ENCODE peak calls at places on chromosomes 1 and 21, in eight cellular contexts. F, R, H, T, Q, W, Z and X are unnamed samples.

GRCh38 chr1:167263784-167264464 is 43.2 kb downstream of the POU2F1 start:
- DNase-seq in T (no peak), F (no peak), R (no peak), H (no peak), Q (no peak), Z (no peak), W (no peak), X (no peak)

GRCh38 chr1:5296135-5296930 is 641.9 kb downstream of the AJAP1 start:
- DNase-seq in R (no peak), Q (no peak), W (no peak), H (no peak), F (no peak), T (no peak), Z (no peak), X (no peak)

GRCh38 chr1:113677250-113678158 is 81.8 kb downstream of the PHTF1 start:
- DNase-seq in W (peak; percentile 28), H (peak; percentile 8), Z (peak; percentile 53), F (no peak), Q (no peak), T (no peak), R (peak; percentile 13), X (peak; percentile 69)

GRCh38 chr1:246284021-246284420 is 223.1 kb downstream of the SMYD3 start:
- DNase-seq in R (no peak), Q (peak; percentile 13), T (no peak), Z (no peak), H (no peak), F (no peak), W (no peak), X (no peak)

GRCh38 chr21:46054447-46054846 is 43.5 kb upstream of the COL6A2 start:
- DNase-seq in H (no peak), F (peak; percentile 64), Q (no peak), T (no peak), Z (peak; percentile 34), W (no peak), R (no peak), X (no peak)

GRCh38 chr1:62687421-62687902 is 724 bp downstream of the DOCK7 start:
- DNase-seq in Q (peak; percentile 72), Z (no peak), F (peak; percentile 76), W (peak; percentile 60), R (no peak), H (peak; percentile 31), T (no peak), X (peak; percentile 50)

GRCh38 chr1:47262787-47263413 is 30.9 kb upstream of the TAL1 start:
- DNase-seq in W (peak; percentile 51), R (peak; percentile 11), T (peak; percentile 68), F (no peak), H (peak; percentile 31), Z (peak; percentile 66), Q (peak; percentile 49), X (peak; percentile 18)

GRCh38 chr1:3943806-3944620 is 43.9 kb upstream of the C1orf174 start:
- DNase-seq in Q (no peak), H (no peak), Z (no peak), W (no peak), F (no peak), T (no peak), R (no peak), X (peak; percentile 14)

GRCh38 chr1:8889925-8890785 is 11.7 kb upstream of the ENO1 start:
- DNase-seq in Q (no peak), R (peak; percentile 97), H (no peak), T (no peak), Z (no peak), F (peak; percentile 92), W (no peak), X (peak; percentile 79)

GRCh38 chr1:51622455-51622913 is 5.6 kb downstream of the OSBPL9 start:
- DNase-seq in R (no peak), Q (no peak), T (no peak), H (no peak), F (no peak), W (no peak), Z (peak; percentile 97), X (peak; percentile 66)

GRCh38 chr1:240423525-240423924 is 188.4 kb downstream of the GREM2 start:
- DNase-seq in W (no peak), Z (no peak), H (no peak), Q (no peak), T (no peak), R (no peak), F (no peak), X (no peak)

GRCh38 chr1:187991944-187992343 is 1163.2 kb downstream of the PLA2G4A start:
- DNase-seq in R (no peak), Q (no peak), T (no peak), F (no peak), H (no peak), W (no peak), Z (no peak), X (no peak)

GRCh38 chr1:202063093-202063492 is 52.7 kb downstream of the ELF3 start:
- DNase-seq in R (peak; percentile 11), F (no peak), Z (peak; percentile 87), H (no peak), T (no peak), Q (no peak), W (no peak), X (no peak)

GRCh38 chr1:234616644-234617043 is 6.7 kb upstream of the IRF2BP2 start:
- DNase-seq in Q (no peak), T (no peak), F (no peak), H (no peak), R (no peak), Z (no peak), W (no peak), X (no peak)

GRCh38 chr1:110615548-110616130 is 9.5 kb upstream of the KCNA2 start:
- DNase-seq in F (no peak), W (peak; percentile 70), T (peak; percentile 74), H (peak; percentile 54), Q (peak; percentile 82), Z (peak; percentile 88), R (peak; percentile 61), X (peak; percentile 73)

GRCh38 chr1:156963621-156964020 is 43.2 kb downstream of the LRRC71 start:
- DNase-seq in T (no peak), Q (no peak), W (no peak), F (no peak), H (peak; percentile 37), R (peak; percentile 50), Z (no peak), X (no peak)

GRCh38 chr1:227893696-227894305 is 53.9 kb downstream of the WNT9A start:
- DNase-seq in W (no peak), T (peak; percentile 0), H (no peak), Q (no peak), R (no peak), Z (no peak), F (peak; percentile 46), X (no peak)

GRCh38 chr1:10540277-10541005 is 65.7 kb downstream of the PEX14 start:
- DNase-seq in H (no peak), Q (no peak), R (peak; percentile 40), F (no peak), Z (peak; percentile 70), W (no peak), T (peak; percentile 38), X (no peak)

GRCh38 chr1:212647004-212647403 is 38.4 kb downstream of the ATF3 start:
- DNase-seq in T (no peak), W (no peak), F (no peak), R (no peak), Z (no peak), H (no peak), Q (no peak), X (no peak)

GRCh38 chr1:223774133-223774811 is 61.9 kb downstream of the CAPN2 start:
- DNase-seq in W (no peak), Q (no peak), R (no peak), Z (no peak), F (no peak), T (no peak), H (no peak), X (no peak)

GRCh38 chr1:94753171-94753972 is 66.8 kb upstream of the SLC44A3 start:
- DNase-seq in W (no peak), F (no peak), T (no peak), H (no peak), R (no peak), Q (no peak), Z (no peak), X (no peak)

GRCh38 chr1:185670187-185670627 is 64.0 kb upstream of the HMCN1 start:
- DNase-seq in Z (peak; percentile 68), R (peak; percentile 35), F (no peak), Q (peak; percentile 32), H (peak; percentile 50), T (peak; percentile 49), W (peak; percentile 36), X (peak; percentile 51)

GRCh38 chr1:170131450-170131849 is 14.3 kb upstream of the NTMT2 start:
- DNase-seq in Q (no peak), Z (no peak), R (no peak), T (no peak), W (no peak), F (no peak), H (no peak), X (no peak)